ENCODE peak calls at places on chromosome 18, in six cellular contexts. R is SHP77, T is uterus, F is RKO, D is upper lobe of right lung, K is GM19239. N is an unnamed sample.

GRCh38 chr18:42473611-42474010 is 518.6 kb downstream of the PIK3C3 start:
- DNase-seq in D (no peak), F (no peak), T (no peak), K (no peak), R (no peak), N (no peak)

GRCh38 chr18:44826418-44827259 is 146.0 kb downstream of the SETBP1 start:
- DNase-seq in T (peak), F (no peak), D (no peak), K (no peak), R (peak), N (no peak)

GRCh38 chr18:11887305-11888262 is 20.5 kb downstream of the MPPE1 start:
- DNase-seq in R (no peak), D (no peak), T (no peak), F (no peak), K (no peak), N (no peak)

GRCh38 chr18:23701544-23702064 is 12.4 kb downstream of the LAMA3 start:
- DNase-seq in K (no peak), R (no peak), D (no peak), T (no peak), F (no peak), N (no peak)

GRCh38 chr18:11482271-11482670 is 127.1 kb upstream of the SLC35G4 start:
- DNase-seq in K (no peak), R (no peak), F (no peak), T (no peak), D (no peak), N (no peak)

GRCh38 chr18:54734059-54734458 is 94.2 kb upstream of the RAB27B start:
- DNase-seq in R (no peak), D (no peak), F (peak), K (no peak), T (no peak), N (no peak)

GRCh38 chr18:63240541-63241316 is 78.8 kb downstream of the BCL2 start:
- DNase-seq in R (no peak), T (no peak), D (no peak), F (no peak), K (no peak), N (no peak)

GRCh38 chr18:68152770-68153169 is 562.1 kb downstream of the TMX3 start:
- DNase-seq in T (no peak), D (no peak), F (peak), R (no peak), K (no peak), N (no peak)

GRCh38 chr18:61034581-61034980 is 298.6 kb upstream of the CDH20 start:
- DNase-seq in T (no peak), D (no peak), F (no peak), R (no peak), K (no peak), N (no peak)

GRCh38 chr18:36899289-36899688 is 70.4 kb downstream of the KIAA1328 start:
- DNase-seq in T (no peak), F (peak), D (no peak), R (peak), K (no peak), N (no peak)

GRCh38 chr18:23306842-23307241 is 146.2 kb upstream of the RIOK3 start:
- DNase-seq in K (peak), D (no peak), F (no peak), R (no peak), T (no peak), N (peak)

GRCh38 chr18:63850010-63850409 is 37.5 kb upstream of the SERPINB2 start:
- DNase-seq in T (no peak), R (peak), D (no peak), F (peak), K (no peak), N (peak)

GRCh38 chr18:79951545-79952456 is at the start of gene SLC66A2:
- DNase-seq in F (peak), T (peak), D (peak), K (peak), R (peak), N (peak)

GRCh38 chr18:2569338-2570207 is 1.7 kb downstream of the METTL4 start:
- DNase-seq in K (no peak), F (no peak), D (no peak), T (no peak), R (no peak), N (no peak)

GRCh38 chr18:65527879-65528633 is 222.8 kb upstream of the CDH7 start:
- DNase-seq in F (no peak), D (no peak), R (no peak), T (no peak), K (no peak), N (no peak)

GRCh38 chr18:26342646-26343045 is 116.4 kb downstream of the TAF4B start:
- DNase-seq in D (no peak), R (no peak), F (no peak), K (no peak), T (no peak), N (no peak)

GRCh38 chr18:45590546-45590945 is 24.7 kb upstream of the SLC14A2 start:
- DNase-seq in D (no peak), K (no peak), R (no peak), T (no peak), F (no peak), N (no peak)

GRCh38 chr18:21706386-21706865 is 1.9 kb upstream of the ABHD3 start:
- DNase-seq in R (no peak), D (no peak), K (no peak), T (no peak), F (no peak), N (no peak)

GRCh38 chr18:56696966-56697365 is 45.8 kb downstream of the WDR7 start:
- DNase-seq in K (no peak), F (peak), R (no peak), T (no peak), D (no peak), N (no peak)

GRCh38 chr18:79877163-79878091 is 74.0 kb downstream of the SLC66A2 start:
- DNase-seq in T (no peak), R (no peak), F (no peak), D (peak), K (no peak), N (no peak)

GRCh38 chr18:79489900-79490592 is 94.3 kb downstream of the NFATC1 start:
- DNase-seq in D (peak), F (no peak), K (no peak), R (no peak), T (no peak), N (no peak)

GRCh38 chr18:39681061-39681460 is 2115.5 kb upstream of the CELF4 start:
- DNase-seq in D (no peak), F (no peak), K (no peak), T (no peak), R (peak), N (no peak)

GRCh38 chr18:58842978-58843661 is 21.6 kb upstream of the ZNF532 start:
- DNase-seq in D (no peak), R (no peak), K (no peak), F (no peak), T (no peak), N (no peak)

GRCh38 chr18:48228841-48229240 is 180.3 kb downstream of the ZBTB7C start:
- DNase-seq in F (no peak), K (no peak), R (no peak), D (no peak), T (no peak), N (no peak)

GRCh38 chr18:61637319-61637718 is 255.5 kb downstream of the RNF152 start:
- DNase-seq in F (no peak), T (no peak), K (no peak), R (peak), D (no peak), N (no peak)

GRCh38 chr18:72762505-72763122 is 105.2 kb downstream of the NETO1 start:
- DNase-seq in T (no peak), R (peak), K (no peak), F (peak), D (no peak), N (peak)

GRCh38 chr18:62964432-62964831 is 249.1 kb downstream of the PHLPP1 start:
- DNase-seq in K (no peak), D (no peak), T (no peak), F (no peak), R (no peak), N (no peak)

GRCh38 chr18:7452331-7452730 is 114.8 kb upstream of the PTPRM start:
- DNase-seq in D (no peak), T (no peak), F (peak), K (no peak), R (peak), N (peak)

GRCh38 chr18:316391-316790 is 48.5 kb upstream of the THOC1 start:
- DNase-seq in F (no peak), T (no peak), R (no peak), K (no peak), D (no peak), N (no peak)

GRCh38 chr18:45447364-45448265 is 167.7 kb upstream of the SLC14A2 start:
- DNase-seq in K (no peak), R (no peak), F (no peak), D (no peak), T (no peak), N (no peak)

GRCh38 chr18:35507623-35508022 is 9.9 kb upstream of the INO80C start:
- DNase-seq in D (no peak), R (no peak), F (no peak), T (no peak), K (no peak), N (no peak)

N was measured in GM20000.